ENCODE peak calls at places on chromosome 2, in five cellular contexts. R, M, W, L and C are unnamed samples.

GRCh38 chr2:31227110-31227509 is 6.8 kb upstream of the EHD3 start:
- DNase-seq in R (no peak), M (no peak), L (no peak), W (no peak), C (no peak)

GRCh38 chr2:231199219-231199618 is 788 bp downstream of the ARMC9 start:
- DNase-seq in R (no peak), M (no peak), L (no peak), W (peak; percentile 56), C (no peak)

GRCh38 chr2:109028738-109029443 is 39.9 kb upstream of the EDAR start:
- DNase-seq in L (no peak), M (no peak), R (no peak), W (no peak), C (no peak)

GRCh38 chr2:147368306-147368705 is 476.5 kb upstream of the ACVR2A start:
- DNase-seq in R (no peak), M (no peak), L (no peak), W (no peak), C (no peak)

GRCh38 chr2:23791030-23791429 is 135.9 kb downstream of the ATAD2B start:
- DNase-seq in W (no peak), M (no peak), R (no peak), L (no peak), C (no peak)

GRCh38 chr2:166138144-166138543 is 10.3 kb upstream of the SCN1A start:
- DNase-seq in R (no peak), M (no peak), L (no peak), W (no peak), C (no peak)

GRCh38 chr2:135785032-135785431 is 43.4 kb downstream of the UBXN4 start:
- DNase-seq in W (no peak), L (no peak), M (no peak), R (no peak), C (no peak)

GRCh38 chr2:238104521-238105311 is 4.6 kb downstream of the ESPNL start:
- DNase-seq in W (no peak), M (no peak), L (no peak), R (no peak), C (no peak)

GRCh38 chr2:187576906-187577305 is 22.7 kb upstream of the TFPI start:
- DNase-seq in L (no peak), W (no peak), M (no peak), R (no peak), C (no peak)

GRCh38 chr2:27737676-27738348 is 33.7 kb upstream of the MRPL33 start:
- DNase-seq in L (no peak), W (peak; percentile 56), M (no peak), R (no peak), C (no peak)

GRCh38 chr2:147232225-147232669 is 612.6 kb upstream of the ACVR2A start:
- DNase-seq in L (no peak), W (no peak), R (no peak), M (no peak), C (no peak)

GRCh38 chr2:98793275-98793674 is 62.3 kb upstream of the MGAT4A start:
- DNase-seq in R (no peak), M (no peak), W (no peak), L (no peak), C (no peak)

DNA sequence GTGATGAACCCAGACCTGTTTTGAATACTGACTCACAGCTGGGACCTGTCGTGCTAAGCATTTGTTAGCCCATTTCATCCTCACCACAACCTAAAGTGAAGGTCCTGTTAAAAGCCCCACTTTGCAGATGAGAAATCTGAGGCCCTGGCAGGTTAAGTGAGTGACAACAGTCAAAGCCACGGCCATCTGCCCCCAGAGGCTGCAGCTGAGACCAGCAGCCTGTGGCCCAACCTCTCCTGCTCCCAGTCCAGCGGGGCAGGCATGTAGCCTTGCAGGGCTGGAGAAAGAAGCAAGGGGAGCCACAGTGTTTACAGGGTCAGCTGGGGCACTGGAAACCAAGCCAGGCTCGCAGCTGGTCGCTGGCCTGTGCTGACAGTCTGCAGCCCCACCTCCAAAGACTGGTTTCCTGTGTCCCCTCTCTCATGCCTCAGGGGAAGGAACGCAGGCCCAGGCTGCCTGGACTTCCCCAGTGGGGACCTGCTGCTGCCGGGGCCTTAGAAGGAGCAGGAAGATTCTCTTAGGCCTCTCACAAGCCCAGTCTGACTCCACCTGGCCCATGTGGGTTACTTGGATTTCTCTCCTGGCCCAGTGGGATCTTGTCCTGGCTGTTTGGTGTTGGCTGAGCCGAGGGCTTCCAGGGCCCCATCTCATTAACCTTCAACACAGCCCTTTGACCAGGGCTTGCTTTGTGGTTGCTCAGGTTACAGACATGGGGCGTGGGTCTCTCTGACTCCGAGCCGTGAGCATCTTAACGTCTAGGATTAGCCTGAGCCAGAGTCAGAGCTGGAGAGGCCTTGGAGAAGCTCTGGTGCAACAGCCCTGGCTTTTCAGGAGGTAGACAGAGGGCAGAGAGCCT is 1.7 kb downstream of the INPP5D start:
- DNase-seq in L (peak; percentile 58), M (peak; percentile 44), W (peak; percentile 65), R (no peak), C (no peak)
- TF ChIP-seq CTCF in L (no peak), M (peak; percentile 20), W (peak; percentile 19), R (no peak), C (no peak)

DNA sequence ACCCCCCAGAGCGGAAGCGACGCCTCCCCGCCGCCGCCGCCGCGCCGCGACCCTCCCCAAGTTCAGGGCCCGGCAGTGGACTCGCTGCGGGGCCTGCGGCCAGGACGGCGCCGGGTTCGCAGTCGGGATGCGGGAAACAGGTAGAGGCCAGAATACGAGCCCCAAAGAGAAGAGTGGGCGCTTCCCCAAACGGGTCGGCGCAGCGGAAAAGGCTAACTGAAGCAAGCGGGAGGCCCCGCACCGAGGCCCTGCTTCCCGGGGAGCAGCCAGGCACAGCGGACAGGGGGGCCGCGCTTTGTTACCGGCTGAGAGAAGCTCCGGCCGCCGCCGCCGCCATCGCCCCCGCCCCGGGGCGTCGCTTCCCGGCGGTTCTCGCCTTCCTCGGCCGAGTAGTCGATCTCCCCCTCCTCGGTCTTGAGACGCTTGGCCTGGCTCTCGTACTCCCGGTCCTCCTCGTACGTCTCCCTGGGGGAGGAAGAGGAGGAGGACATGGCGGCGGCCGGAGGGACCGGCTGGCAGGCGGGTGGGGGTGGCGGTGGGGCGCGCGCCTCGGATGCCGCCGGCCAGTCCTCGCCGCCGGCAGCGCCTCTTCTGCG is 494 bp downstream of the HNRNPLL start:
- DNase-seq in W (peak; percentile 35), M (peak; percentile 54), R (no peak), L (no peak), C (no peak)
- TF ChIP-seq CTCF in W (no peak), M (no peak), R (no peak), L (no peak), C (no peak)

DNA sequence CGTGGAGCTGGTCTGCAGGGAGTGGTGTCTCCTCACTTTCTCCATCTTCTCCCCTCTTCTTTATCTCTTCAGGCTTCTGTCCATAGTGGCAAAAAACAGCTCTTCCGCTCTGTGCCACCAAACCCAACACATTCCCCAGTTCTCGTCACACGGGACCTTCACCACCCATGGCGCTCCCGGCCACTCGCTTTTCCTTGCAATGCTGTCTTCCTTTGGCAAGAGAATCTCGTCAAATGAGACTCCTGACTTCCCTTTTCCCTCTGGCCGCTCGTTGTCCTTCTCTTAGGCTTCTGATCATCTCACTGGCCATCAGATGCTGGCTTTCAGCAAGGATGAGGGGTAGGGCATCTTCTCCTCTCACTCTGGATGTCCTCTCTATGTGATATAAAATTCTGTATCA is 72.9 kb downstream of the DCDC2C start:
- DNase-seq in W (no peak), R (no peak), M (no peak), L (no peak), C (no peak)
- TF ChIP-seq CTCF in W (no peak), R (no peak), M (no peak), L (no peak), C (no peak)

DNA sequence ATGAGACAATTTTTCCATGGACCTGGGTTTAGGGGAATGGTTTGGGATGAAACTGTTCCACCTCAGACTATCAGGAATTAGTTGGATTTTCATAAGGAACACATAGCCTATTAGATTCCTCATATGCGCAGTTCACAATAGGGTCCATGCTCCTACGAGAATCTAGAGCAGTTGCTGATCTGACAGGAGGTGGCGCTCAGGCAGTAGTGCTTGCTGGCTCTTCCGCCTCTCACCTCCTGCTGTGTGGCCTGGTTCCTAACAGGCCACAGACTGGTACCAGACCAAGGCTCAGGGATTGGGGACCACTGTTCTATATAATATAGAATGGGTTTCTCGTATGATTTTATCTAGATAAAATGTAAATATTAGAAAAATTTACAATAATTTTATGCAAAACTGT is 338.7 kb downstream of the CPS1 start:
- DNase-seq in W (no peak), R (no peak), M (no peak), L (no peak), C (no peak)
- TF ChIP-seq CTCF in W (no peak), R (no peak), M (no peak), L (no peak), C (no peak)

GRCh38 chr2:22626621-22627020 is 758.4 kb upstream of the KLHL29 start:
- DNase-seq in R (no peak), M (no peak), L (no peak), W (peak; percentile 24), C (no peak)
- TF ChIP-seq CTCF in R (no peak), M (no peak), L (no peak), W (no peak), C (peak; percentile 33)

DNA sequence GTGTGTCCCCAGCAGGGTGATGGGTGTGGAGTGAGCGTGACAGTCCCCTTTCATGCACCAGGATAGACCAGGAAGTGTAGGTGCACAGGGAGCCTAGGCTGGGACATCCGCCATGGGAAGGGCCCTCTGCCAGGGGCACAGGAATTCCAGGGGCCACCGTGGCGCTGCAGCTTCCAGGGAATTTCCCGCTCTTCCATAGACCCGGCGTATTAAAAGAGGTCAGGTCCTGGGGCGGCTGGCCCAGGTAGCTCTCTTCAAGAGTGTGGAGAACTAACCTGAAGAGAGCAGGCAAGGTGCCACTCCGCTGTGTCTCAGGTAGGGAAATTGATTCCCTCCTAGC is 42.0 kb downstream of the ATP6V1C2 start:
- DNase-seq in W (no peak), R (no peak), L (no peak), M (no peak), C (no peak)
- TF ChIP-seq CTCF in W (no peak), R (no peak), L (no peak), M (no peak), C (no peak)